ENCODE peak calls at places on chromosomes 5 and 9, in four cellular contexts. S is Panc1; O is CD8-positive, alpha-beta memory T cell; J is uterus. U is an unnamed sample.

GRCh38 chr5:40497573-40497972 is 182.1 kb upstream of the PTGER4 start:
- DNase-seq in S (no peak), O (no peak), J (no peak), U (no peak)

GRCh38 chr5:74167206-74167929 is 473.2 kb downstream of the ENC1 start:
- DNase-seq in S (peak; percentile 60), O (no peak), J (no peak), U (no peak)

GRCh38 chr5:115946655-115947054 is 15.6 kb upstream of the LVRN start:
- DNase-seq in S (no peak), O (no peak), J (no peak), U (no peak)

GRCh38 chr5:107402881-107403280 is 267.9 kb downstream of the EFNA5 start:
- DNase-seq in S (no peak), O (no peak), J (no peak), U (no peak)

GRCh38 chr9:1328341-1328740 is 278.2 kb downstream of the DMRT2 start:
- DNase-seq in S (no peak), O (no peak), J (no peak), U (no peak)

GRCh38 chr5:147248584-147248983 is 13.8 kb downstream of the STK32A start:
- DNase-seq in S (no peak), O (no peak), J (no peak), U (no peak)

GRCh38 chr5:54383225-54383624 is 72.3 kb upstream of the HSPB3 start:
- DNase-seq in S (no peak), O (no peak), J (no peak), U (no peak)

GRCh38 chr9:18379073-18379811 is 94.7 kb upstream of the ADAMTSL1 start:
- DNase-seq in S (no peak), O (no peak), J (no peak), U (no peak)

GRCh38 chr9:14880951-14881465 is 29.2 kb downstream of the FREM1 start:
- DNase-seq in S (no peak), O (no peak), J (no peak), U (no peak)

GRCh38 chr5:110738503-110738811 is 350 bp upstream of the SLC25A46 start:
- DNase-seq in S (no peak), O (peak; percentile 60), J (no peak), U (no peak)

GRCh38 chr9:86764230-86765039 is 182.9 kb downstream of the GAS1 start:
- DNase-seq in S (no peak), O (no peak), J (no peak), U (no peak)

GRCh38 chr9:93813221-93813620 is 141.9 kb downstream of the BARX1 start:
- DNase-seq in S (no peak), O (no peak), J (no peak), U (no peak)

GRCh38 chr9:120915854-120916495 is 10.6 kb downstream of the TRAF1 start:
- DNase-seq in S (no peak), O (no peak), J (no peak), U (no peak)

GRCh38 chr5:135457424-135458071 is 5.4 kb upstream of the TIFAB start:
- DNase-seq in S (no peak), O (peak; percentile 27), J (peak; percentile 20), U (peak; percentile 72)
- H3K27me3 ChIP-seq in S (peaks cover 15% of the 10 kb centered on the region), O (no peaks in the 10 kb centered on the region), J (no peaks in the 10 kb centered on the region), U (no peaks in the 10 kb centered on the region)

GRCh38 chr9:12351293-12351852 is 341.8 kb upstream of the TYRP1 start:
- DNase-seq in S (no peak), O (no peak), J (no peak), U (no peak)
- H3K27me3 ChIP-seq in S (no peaks in the 10 kb centered on the region), O (no peaks in the 10 kb centered on the region), J (no peaks in the 10 kb centered on the region), U (no peaks in the 10 kb centered on the region)

GRCh38 chr9:76298497-76299144 is 95.6 kb downstream of the RFK start:
- DNase-seq in S (no peak), O (no peak), J (no peak), U (no peak)

GRCh38 chr9:76302543-76302942 is 91.7 kb downstream of the RFK start:
- DNase-seq in S (no peak), O (no peak), J (no peak), U (no peak)

GRCh38 chr9:76297721-76298239 is 96.4 kb downstream of the RFK start:
- DNase-seq in S (no peak), O (no peak), J (peak; percentile 52), U (no peak)

DNA sequence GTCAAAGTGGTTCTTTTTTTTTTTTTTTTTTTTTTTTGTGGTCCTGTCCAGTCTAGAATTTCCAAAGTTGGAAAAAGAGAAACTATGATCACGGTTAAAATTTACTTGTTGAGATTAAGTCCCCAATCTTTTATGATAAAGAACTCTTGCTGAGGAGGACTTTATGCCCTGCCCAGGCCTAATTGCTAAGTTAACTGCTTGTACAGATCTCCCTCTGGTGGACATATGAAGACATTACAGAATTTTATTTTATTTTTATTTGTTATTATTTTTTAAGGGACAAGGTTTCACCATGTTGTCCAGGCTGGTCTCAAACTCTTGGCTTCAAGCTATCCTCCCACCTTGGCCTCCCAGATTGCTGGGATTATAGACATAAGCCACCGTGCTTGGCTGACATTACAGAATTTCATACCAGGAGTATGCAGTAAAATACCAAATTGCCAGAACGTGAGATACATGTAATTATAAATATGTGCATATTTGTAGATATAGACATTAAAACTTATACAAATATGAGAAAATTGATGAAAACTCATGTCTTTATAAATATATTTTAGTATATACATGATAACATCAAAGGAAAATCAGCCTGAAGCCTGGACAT is 91.2 kb downstream of the RFK start:
- DNase-seq in S (no peak), O (no peak), J (peak; percentile 30), U (no peak)
- H3K27me3 ChIP-seq in S (no peaks in the 10 kb centered on the region), O (no peaks in the 10 kb centered on the region), J (no peaks in the 10 kb centered on the region), U (no peaks in the 10 kb centered on the region)

DNA sequence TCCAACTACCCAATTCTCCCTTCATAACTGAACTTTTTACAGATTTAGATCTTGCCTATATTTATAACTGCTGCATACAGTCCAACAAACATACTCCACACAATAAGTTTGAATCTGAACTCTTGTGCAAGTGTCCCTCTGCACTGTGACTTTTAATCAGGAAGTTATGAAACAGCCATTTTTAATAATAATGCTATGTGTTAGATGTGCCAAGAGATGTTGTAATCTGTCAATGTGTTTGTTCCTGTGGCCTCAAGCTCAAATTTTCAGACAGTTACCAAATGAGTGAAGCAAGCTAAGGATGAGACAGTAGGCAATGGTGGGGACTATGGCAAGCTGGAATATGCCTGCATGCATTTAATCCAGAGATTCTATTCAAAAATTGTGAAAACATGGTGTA is 57.6 kb upstream of the MTAP start:
- DNase-seq in S (no peak), O (no peak), J (no peak), U (no peak)
- H3K27me3 ChIP-seq in S (no peaks in the 10 kb centered on the region), O (no peaks in the 10 kb centered on the region), J (no peaks in the 10 kb centered on the region), U (no peaks in the 10 kb centered on the region)

GRCh38 chr5:10553476-10553875 is 10.4 kb upstream of the ANKRD33B start:
- DNase-seq in S (no peak), O (no peak), J (no peak), U (no peak)
- H3K27me3 ChIP-seq in S (no peaks in the 10 kb centered on the region), O (peaks cover 4% of the 10 kb centered on the region), J (no peaks in the 10 kb centered on the region), U (no peaks in the 10 kb centered on the region)

DNA sequence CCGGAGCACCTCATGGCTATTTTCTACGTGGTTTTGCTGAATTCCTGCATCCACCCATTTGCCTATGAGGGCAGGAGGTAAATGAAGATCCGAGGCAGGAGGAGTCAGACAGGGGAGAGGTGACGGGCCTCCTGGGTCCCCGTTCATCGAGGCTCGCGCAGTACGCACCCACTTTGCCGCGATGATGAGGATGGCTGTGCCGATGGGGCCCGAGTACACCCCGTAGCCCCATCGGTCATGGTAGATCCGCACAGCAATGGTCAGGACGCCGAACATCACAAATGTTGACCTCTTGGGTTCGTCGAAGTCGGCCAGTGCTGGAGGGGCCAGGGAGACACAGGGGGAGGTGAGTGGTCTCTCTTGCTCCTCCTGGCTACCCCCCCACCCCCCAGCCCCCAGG is 6.1 kb downstream of the MYMK start:
- DNase-seq in S (no peak), O (no peak), J (no peak), U (no peak)
- H3K27me3 ChIP-seq in S (no peaks in the 10 kb centered on the region), O (no peaks in the 10 kb centered on the region), J (no peaks in the 10 kb centered on the region), U (no peaks in the 10 kb centered on the region)

GRCh38 chr9:123268240-123268949 is at the start of gene STRBP:
- DNase-seq in S (peak; percentile 41), O (peak; percentile 93), J (peak; percentile 79), U (peak; percentile 91)

GRCh38 chr9:123267481-123268239 is 726 bp downstream of the STRBP start:
- DNase-seq in S (no peak), O (peak; percentile 4), J (peak; percentile 18), U (peak; percentile 15)

GRCh38 chr9:123263227-123263626 is 5.2 kb downstream of the STRBP start:
- DNase-seq in S (no peak), O (no peak), J (no peak), U (no peak)

GRCh38 chr9:123266655-123267421 is 1.5 kb downstream of the STRBP start:
- DNase-seq in S (no peak), O (no peak), J (no peak), U (no peak)

GRCh38 chr9:123265833-123266232 is 2.6 kb downstream of the STRBP start:
- DNase-seq in S (no peak), O (no peak), J (no peak), U (no peak)
- H3K27me3 ChIP-seq in S (no peaks in the 10 kb centered on the region), O (no peaks in the 10 kb centered on the region), J (no peaks in the 10 kb centered on the region), U (no peaks in the 10 kb centered on the region)

GRCh38 chr9:70015099-70015498 is 28.5 kb upstream of the MAMDC2 start:
- DNase-seq in S (no peak), O (no peak), J (no peak), U (no peak)

GRCh38 chr9:70020217-70020616 is 23.4 kb upstream of the MAMDC2 start:
- DNase-seq in S (no peak), O (no peak), J (no peak), U (no peak)

DNA sequence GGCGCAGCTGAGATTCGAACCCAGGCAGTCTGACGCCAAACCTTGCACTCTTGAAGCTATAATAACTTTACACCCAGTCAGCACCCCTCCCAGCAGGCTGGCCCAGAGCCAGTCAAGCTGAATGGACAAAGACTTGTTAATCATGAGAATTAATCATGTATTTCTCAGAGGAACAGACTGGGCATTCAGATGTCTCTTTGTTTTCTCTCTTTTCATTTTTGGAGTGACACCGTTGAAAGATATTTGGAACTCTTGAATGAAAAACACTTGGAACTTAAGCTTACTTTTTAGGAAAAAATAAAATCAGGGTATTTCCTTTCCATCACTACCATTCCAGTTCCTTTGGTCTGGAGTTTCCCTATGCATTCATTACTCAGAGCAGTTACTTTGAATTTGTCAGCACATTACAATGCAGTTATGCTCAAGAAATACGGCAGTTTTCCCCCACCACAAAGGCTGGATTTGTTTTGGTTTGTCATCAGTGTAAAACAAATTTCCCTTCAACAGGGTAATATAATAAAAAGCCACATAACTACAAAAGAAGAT is 22.5 kb upstream of the MAMDC2 start:
- DNase-seq in S (no peak), O (no peak), J (peak; percentile 51), U (no peak)
- H3K27me3 ChIP-seq in S (no peaks in the 10 kb centered on the region), O (no peaks in the 10 kb centered on the region), J (no peaks in the 10 kb centered on the region), U (no peaks in the 10 kb centered on the region)